ENCODE peak calls at places on chromosomes 13 and 19, in ten cellular contexts. I is fibroblast of the aortic adventitia, Y is astrocyte, P is coronary artery, N is endodermal cell, H is left ventricle myocardium inferior, F is fibroblast of pulmonary artery, M is stomach, G is psoas muscle, B is ovary. U is an unnamed sample.

GRCh38 chr13:110922506-110922905 is 7.6 kb upstream of the ANKRD10 start:
- DNase-seq in I (no peak), Y (no peak), P (no peak), N (peak), H (no peak), F (no peak), M (no peak), G (no peak), B (no peak), U (no peak)

GRCh38 chr19:47699360-47699917 is 13.8 kb upstream of the EHD2 start:
- DNase-seq in I (peak), Y (no peak), P (no peak), N (peak), H (no peak), F (peak), M (peak), G (peak), B (peak), U (no peak)

GRCh38 chr13:94362411-94362909 is 117.0 kb downstream of the DCT start:
- DNase-seq in I (peak), Y (peak), P (no peak), N (peak), H (no peak), F (peak), M (peak), G (no peak), B (peak), U (peak)

GRCh38 chr13:88643233-88643632 is 972.1 kb downstream of the SLITRK5 start:
- DNase-seq in I (no peak), Y (no peak), P (no peak), N (no peak), H (no peak), F (no peak), M (no peak), G (no peak), B (no peak), U (no peak)

GRCh38 chr13:45352031-45352430 is 11.0 kb upstream of the TPT1 start:
- DNase-seq in I (no peak), Y (peak), P (no peak), N (no peak), H (no peak), F (no peak), M (no peak), G (no peak), B (no peak), U (peak)

GRCh38 chr19:13098291-13099072 is 4.2 kb downstream of the LYL1 start:
- DNase-seq in I (no peak), Y (no peak), P (no peak), N (peak), H (no peak), F (peak), M (no peak), G (no peak), B (peak), U (peak)

GRCh38 chr13:90445179-90445578 is 902.3 kb upstream of the MIR17HG start:
- DNase-seq in I (peak), Y (peak), P (no peak), N (peak), H (no peak), F (peak), M (no peak), G (no peak), B (no peak), U (peak)

GRCh38 chr13:73661066-73661465 is 473.1 kb downstream of the KLF12 start:
- DNase-seq in I (no peak), Y (no peak), P (no peak), N (no peak), H (no peak), F (no peak), M (no peak), G (no peak), B (no peak), U (no peak)

GRCh38 chr19:42129399-42130253 is 2.6 kb downstream of the POU2F2 start:
- DNase-seq in I (peak), Y (no peak), P (no peak), N (no peak), H (peak), F (peak), M (peak), G (peak), B (no peak), U (peak)

GRCh38 chr19:15025237-15025636 is 24.0 kb upstream of the CASP14 start:
- DNase-seq in I (no peak), Y (no peak), P (no peak), N (peak), H (no peak), F (no peak), M (no peak), G (no peak), B (no peak), U (no peak)

GRCh38 chr13:31282741-31283455 is 83.1 kb downstream of the B3GLCT start:
- DNase-seq in I (no peak), Y (no peak), P (no peak), N (no peak), H (no peak), F (peak), M (no peak), G (no peak), B (no peak), U (peak)

GRCh38 chr13:89281331-89281730 is 1610.2 kb downstream of the SLITRK5 start:
- DNase-seq in I (no peak), Y (no peak), P (no peak), N (no peak), H (no peak), F (no peak), M (no peak), G (no peak), B (no peak), U (no peak)

GRCh38 chr13:41402695-41403511 is 54.4 kb upstream of the RGCC start:
- DNase-seq in I (no peak), Y (no peak), P (no peak), N (peak), H (no peak), F (no peak), M (no peak), G (no peak), B (no peak), U (peak)

GRCh38 chr19:32924200-32924599 is 47.6 kb downstream of the CEP89 start:
- DNase-seq in I (peak), Y (peak), P (no peak), N (no peak), H (no peak), F (peak), M (no peak), G (no peak), B (no peak), U (no peak)

GRCh38 chr19:58577581-58578429 is 4.7 kb upstream of the MZF1 start:
- DNase-seq in I (no peak), Y (no peak), P (peak), N (peak), H (peak), F (no peak), M (no peak), G (no peak), B (peak), U (no peak)

GRCh38 chr13:101474419-101474957 is 22.0 kb downstream of the ITGBL1 start:
- DNase-seq in I (peak), Y (peak), P (no peak), N (peak), H (no peak), F (peak), M (no peak), G (no peak), B (no peak), U (no peak)

GRCh38 chr13:80132741-80133601 is 208.0 kb downstream of the SPRY2 start:
- DNase-seq in I (peak), Y (peak), P (peak), N (peak), H (peak), F (peak), M (peak), G (peak), B (peak), U (peak)

GRCh38 chr19:45195764-45196163 is 17.2 kb downstream of the BLOC1S3 start:
- DNase-seq in I (no peak), Y (no peak), P (no peak), N (no peak), H (no peak), F (no peak), M (no peak), G (no peak), B (no peak), U (no peak)

GRCh38 chr19:11448410-11448809 is 13.0 kb downstream of the PRKCSH start:
- DNase-seq in I (no peak), Y (no peak), P (no peak), N (no peak), H (no peak), F (no peak), M (no peak), G (no peak), B (no peak), U (no peak)

GRCh38 chr19:12985049-12985776 is 10.1 kb upstream of the NFIX start:
- DNase-seq in I (peak), Y (peak), P (no peak), N (no peak), H (peak), F (no peak), M (peak), G (peak), B (no peak), U (no peak)

GRCh38 chr13:38417727-38418126 is 68.1 kb downstream of the UFM1 start:
- DNase-seq in I (no peak), Y (no peak), P (no peak), N (peak), H (no peak), F (peak), M (no peak), G (no peak), B (no peak), U (peak)

GRCh38 chr13:20518652-20519051 is 7.0 kb downstream of the CRYL1 start:
- DNase-seq in I (peak), Y (no peak), P (no peak), N (no peak), H (no peak), F (no peak), M (no peak), G (no peak), B (no peak), U (no peak)

GRCh38 chr13:101640797-101641400 is 188.4 kb downstream of the ITGBL1 start:
- DNase-seq in I (peak), Y (peak), P (no peak), N (no peak), H (no peak), F (peak), M (no peak), G (no peak), B (no peak), U (peak)

GRCh38 chr13:24038405-24038804 is 122.1 kb upstream of the SPATA13 start:
- DNase-seq in I (no peak), Y (peak), P (no peak), N (no peak), H (no peak), F (peak), M (no peak), G (no peak), B (no peak), U (no peak)
- H3K4me3 ChIP-seq in I (no peak), Y (no peak), P (no peak), N (no peak), H (no peak), F (no peak), M (no peak), G (no peak), B (no peak), U (no peak)

GRCh38 chr13:24539500-24540165 is 27.1 kb upstream of the PARP4 start:
- DNase-seq in I (no peak), Y (no peak), P (no peak), N (no peak), H (no peak), F (no peak), M (no peak), G (no peak), B (no peak), U (no peak)

GRCh38 chr13:24540236-24541126 is 27.9 kb upstream of the PARP4 start:
- DNase-seq in I (no peak), Y (no peak), P (no peak), N (peak), H (no peak), F (peak), M (no peak), G (no peak), B (no peak), U (no peak)

DNA sequence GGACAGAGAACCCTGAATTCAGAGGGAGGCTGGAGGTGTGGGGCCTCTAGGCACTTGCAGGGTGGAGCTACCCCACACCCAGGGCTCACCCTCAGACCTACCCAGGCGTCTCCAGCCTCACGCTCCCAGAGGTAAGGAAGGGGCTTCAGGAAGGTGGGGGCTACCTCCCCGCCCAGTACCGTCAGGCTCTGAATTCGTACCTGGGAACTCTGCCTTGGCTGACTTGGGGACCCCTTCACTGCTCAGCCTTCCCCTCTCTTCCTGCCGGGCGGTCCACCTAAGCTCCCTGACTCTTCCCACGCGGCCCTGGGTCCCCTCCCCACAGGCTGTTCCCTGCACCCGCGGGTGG is 28.5 kb upstream of the PARP4 start:
- DNase-seq in I (no peak), Y (no peak), P (no peak), N (no peak), H (no peak), F (no peak), M (no peak), G (no peak), B (no peak), U (no peak)
- H3K4me3 ChIP-seq in I (no peak), Y (peak), P (peak), N (no peak), H (peak), F (peak), M (peak), G (peak), B (no peak), U (no peak)

GRCh38 chr19:35558400-35559280 is 4.8 kb downstream of the ATP4A start:
- DNase-seq in I (no peak), Y (no peak), P (no peak), N (no peak), H (no peak), F (no peak), M (no peak), G (no peak), B (no peak), U (no peak)
- H3K4me3 ChIP-seq in I (peak), Y (no peak), P (peak), N (peak), H (peak), F (peak), M (peak), G (peak), B (no peak), U (no peak)

GRCh38 chr19:1745589-1746031 is 7.7 kb upstream of the ONECUT3 start:
- DNase-seq in I (peak), Y (no peak), P (no peak), N (peak), H (no peak), F (peak), M (no peak), G (no peak), B (no peak), U (no peak)
- H3K4me3 ChIP-seq in I (peak), Y (no peak), P (no peak), N (no peak), H (no peak), F (peak), M (no peak), G (no peak), B (no peak), U (peak)

DNA sequence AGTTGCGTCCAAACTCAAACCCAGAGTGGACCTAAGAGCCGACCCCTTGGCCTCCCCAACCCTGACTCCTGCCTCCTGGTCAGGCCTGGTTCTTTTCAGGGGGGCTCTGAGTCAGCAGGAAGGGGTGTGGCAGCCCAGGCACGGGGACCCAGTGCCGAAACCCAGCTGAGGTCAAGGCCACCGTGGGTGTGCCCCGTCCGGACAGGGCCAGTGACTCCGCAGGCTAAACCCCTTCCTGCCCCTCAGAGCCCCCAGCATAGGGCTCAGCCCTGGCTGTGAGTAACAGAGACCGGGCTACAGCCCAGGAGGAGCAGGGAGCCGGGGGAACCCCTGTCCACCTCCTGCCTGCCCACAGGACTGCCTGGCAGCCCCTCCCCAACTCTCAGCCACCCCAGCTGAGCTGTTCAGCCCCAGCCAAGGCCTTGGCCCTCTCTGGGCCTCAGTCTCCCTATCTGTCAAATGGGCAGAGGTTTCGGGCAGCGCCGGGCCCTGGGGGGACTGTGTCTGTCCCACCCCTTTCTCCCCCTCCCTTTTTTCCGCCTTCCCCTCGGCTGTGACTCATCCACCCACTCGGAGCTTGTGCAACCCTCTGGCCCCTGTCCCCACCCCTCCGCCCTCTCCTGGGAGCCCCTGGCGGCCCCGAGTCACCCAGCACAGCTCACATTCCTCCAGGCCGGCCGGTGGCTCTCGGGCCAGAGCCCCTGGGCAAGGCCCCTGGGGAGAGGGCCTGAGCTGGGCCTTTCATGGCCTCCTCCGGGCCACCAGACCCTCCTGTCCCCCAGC is 8.6 kb downstream of the ZBTB7A start:
- DNase-seq in I (peak), Y (peak), P (peak), N (no peak), H (peak), F (peak), M (peak), G (peak), B (peak), U (peak)
- H3K4me3 ChIP-seq in I (peak), Y (no peak), P (peak), N (no peak), H (peak), F (peak), M (peak), G (peak), B (peak), U (peak)

DNA sequence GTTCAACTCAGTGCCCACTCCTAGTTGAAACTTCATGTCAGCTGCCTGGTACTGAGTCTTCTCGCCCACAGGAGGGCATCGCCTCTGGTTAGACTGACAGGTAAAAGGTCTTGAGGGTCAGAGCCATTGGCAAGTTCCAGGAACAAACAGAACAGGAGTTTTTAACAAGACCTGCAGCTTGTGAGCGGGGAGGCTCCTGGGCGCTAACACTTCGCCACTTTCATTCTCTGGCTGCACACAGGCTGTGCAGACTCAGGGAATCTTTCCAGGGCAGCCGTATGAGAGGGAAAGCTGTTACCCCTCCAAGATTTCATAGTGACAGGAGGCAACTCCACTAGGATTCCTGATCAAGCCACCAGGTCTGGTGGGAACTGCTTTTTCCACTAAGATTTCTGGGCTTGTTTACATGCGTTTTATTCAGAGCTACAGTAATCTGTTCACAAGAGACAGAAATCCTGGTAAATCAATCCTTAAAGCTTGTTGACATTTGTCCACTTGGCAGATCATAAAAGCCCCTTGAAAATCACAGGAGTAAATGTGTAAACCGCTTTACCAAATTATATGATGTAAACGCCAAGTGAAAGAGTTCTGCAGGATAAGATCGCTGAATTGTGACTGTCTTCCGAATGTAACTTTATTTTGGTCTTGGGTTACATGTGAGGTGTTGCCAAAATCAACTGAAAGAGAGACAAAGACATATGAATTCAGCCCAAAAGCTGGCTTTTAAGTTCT is 190.6 kb downstream of the MZT1 start:
- DNase-seq in I (no peak), Y (peak), P (no peak), N (no peak), H (no peak), F (no peak), M (no peak), G (no peak), B (peak), U (no peak)
- H3K4me3 ChIP-seq in I (no peak), Y (no peak), P (peak), N (no peak), H (peak), F (no peak), M (no peak), G (no peak), B (no peak), U (no peak)

U was measured in bronchial epithelial cell.